ENCODE peak calls at places on chromosomes 16 and 17, in seven cellular contexts. A, O, Q, I, E, H and T are unnamed samples.
A peak's percentile ranks its signal among the peaks of the same experiment; 100 is the strongest.

GRCh38 chr16:75237398-75238131 is 13.9 kb downstream of the BCAR1 start:
- DNase-seq in A (no peak), O (no peak), Q (no peak), I (no peak), E (no peak), H (no peak), T (no peak)

GRCh38 chr17:31446195-31446967 is 54.9 kb downstream of the RAB11FIP4 start:
- DNase-seq in A (no peak), O (no peak), Q (no peak), I (no peak), E (no peak), H (no peak), T (no peak)

GRCh38 chr17:74417178-74418045 is 14.5 kb upstream of the GPRC5C start:
- DNase-seq in A (no peak), O (no peak), Q (no peak), I (no peak), E (no peak), H (peak; percentile 62), T (no peak)

GRCh38 chr16:1366712-1367299 is 15.1 kb downstream of the GNPTG start:
- DNase-seq in A (no peak), O (no peak), Q (no peak), I (no peak), E (no peak), H (no peak), T (no peak)

GRCh38 chr17:34721326-34721725 is 141.9 kb downstream of the TMEM132E start:
- DNase-seq in A (no peak), O (no peak), Q (no peak), I (no peak), E (no peak), H (peak; percentile 89), T (no peak)

GRCh38 chr16:57788951-57789350 is 13.3 kb downstream of the KIFC3 start:
- DNase-seq in A (no peak), O (no peak), Q (no peak), I (no peak), E (no peak), H (no peak), T (no peak)

GRCh38 chr17:35617505-35617904 is 30.4 kb downstream of the AP2B1 start:
- DNase-seq in A (no peak), O (no peak), Q (no peak), I (no peak), E (no peak), H (no peak), T (no peak)

GRCh38 chr16:57711-58110 is 4.1 kb downstream of the SNRNP25 start:
- DNase-seq in A (no peak), O (no peak), Q (no peak), I (no peak), E (no peak), H (no peak), T (no peak)

GRCh38 chr17:78715000-78715771 is 66.9 kb downstream of the CYTH1 start:
- DNase-seq in A (no peak), O (no peak), Q (no peak), I (no peak), E (no peak), H (no peak), T (no peak)

GRCh38 chr16:82782715-82783251 is 156.0 kb downstream of the CDH13 start:
- DNase-seq in A (no peak), O (no peak), Q (no peak), I (no peak), E (no peak), H (no peak), T (no peak)

GRCh38 chr16:10658943-10659342 is 35.8 kb downstream of the TEKT5 start:
- DNase-seq in A (no peak), O (no peak), Q (no peak), I (no peak), E (no peak), H (no peak), T (no peak)

GRCh38 chr17:45413498-45413923 is 19.2 kb downstream of the ARHGAP27 start:
- DNase-seq in A (no peak), O (no peak), Q (no peak), I (no peak), E (no peak), H (peak; percentile 47), T (no peak)

GRCh38 chr17:55263565-55264272 is 1.0 kb upstream of the HLF start:
- DNase-seq in A (no peak), O (no peak), Q (no peak), I (no peak), E (no peak), H (no peak), T (no peak)

GRCh38 chr16:11350531-11351335 is 5.5 kb downstream of the RMI2 start:
- DNase-seq in A (no peak), O (no peak), Q (no peak), I (no peak), E (no peak), H (no peak), T (no peak)

GRCh38 chr17:38605230-38605851 is 411 bp downstream of the SRCIN1 start:
- DNase-seq in A (peak; percentile 88), O (no peak), Q (no peak), I (no peak), E (no peak), H (peak; percentile 65), T (no peak)

GRCh38 chr16:49158029-49158642 is 123.5 kb downstream of the CBLN1 start:
- DNase-seq in A (peak; percentile 73), O (no peak), Q (no peak), I (no peak), E (no peak), H (peak; percentile 5), T (no peak)

GRCh38 chr17:79090503-79091372 is 16.1 kb downstream of the ENGASE start:
- DNase-seq in A (no peak), O (no peak), Q (no peak), I (no peak), E (no peak), H (no peak), T (no peak)

GRCh38 chr16:81633147-81633619 is 145.9 kb upstream of the PLCG2 start:
- DNase-seq in A (no peak), O (no peak), Q (no peak), I (no peak), E (no peak), H (peak; percentile 76), T (no peak)

GRCh38 chr16:86530251-86531192 is 20.2 kb downstream of the FOXF1 start:
- DNase-seq in A (no peak), O (no peak), Q (no peak), I (no peak), E (no peak), H (no peak), T (no peak)

GRCh38 chr16:74888227-74888862 is 96.6 kb downstream of the WDR59 start:
- DNase-seq in A (no peak), O (no peak), Q (no peak), I (no peak), E (no peak), H (no peak), T (no peak)

GRCh38 chr17:80862341-80862969 is 129.2 kb upstream of the CHMP6 start:
- DNase-seq in A (peak; percentile 49), O (no peak), Q (no peak), I (no peak), E (no peak), H (no peak), T (no peak)

GRCh38 chr16:66228791-66229190 is 137.7 kb upstream of the CDH5 start:
- DNase-seq in A (no peak), O (no peak), Q (no peak), I (no peak), E (no peak), H (no peak), T (peak; percentile 50)

GRCh38 chr16:23280483-23280967 is 21.6 kb upstream of the SCNN1B start:
- DNase-seq in A (no peak), O (no peak), Q (no peak), I (no peak), E (no peak), H (no peak), T (no peak)

GRCh38 chr16:89921699-89922476 is 1.3 kb upstream of the TUBB3 start:
- DNase-seq in A (peak; percentile 76), O (no peak), Q (no peak), I (no peak), E (no peak), H (peak; percentile 94), T (no peak)

GRCh38 chr17:66466933-66467367 is 164.5 kb downstream of the PRKCA start:
- DNase-seq in A (no peak), O (no peak), Q (no peak), I (no peak), E (peak; percentile 25), H (peak; percentile 65), T (no peak)

GRCh38 chr16:27245276-27246231 is 23.0 kb downstream of the NSMCE1 start:
- DNase-seq in A (no peak), O (no peak), Q (no peak), I (no peak), E (no peak), H (no peak), T (no peak)

GRCh38 chr17:78724544-78724943 is 57.5 kb downstream of the CYTH1 start:
- DNase-seq in A (no peak), O (no peak), Q (no peak), I (peak; percentile 30), E (no peak), H (no peak), T (no peak)

GRCh38 chr16:82364690-82365089 is 194.7 kb upstream of the MPHOSPH6 start:
- DNase-seq in A (no peak), O (no peak), Q (no peak), I (no peak), E (no peak), H (no peak), T (no peak)

GRCh38 chr17:50511058-50511457 is 2.8 kb downstream of the MYCBPAP start:
- DNase-seq in A (no peak), O (no peak), Q (peak; percentile 22), I (no peak), E (peak; percentile 86), H (peak; percentile 48), T (no peak)

GRCh38 chr16:67654069-67654911 is 5.8 kb downstream of the ACD start:
- DNase-seq in A (no peak), O (no peak), Q (no peak), I (no peak), E (no peak), H (no peak), T (peak; percentile 63)

GRCh38 chr17:42194133-42194899 is at the start of gene GHDC:
- DNase-seq in A (peak; percentile 86), O (peak; percentile 70), Q (peak; percentile 62), I (peak; percentile 67), E (peak; percentile 65), H (peak; percentile 88), T (peak; percentile 88)

GRCh38 chr16:15644306-15644961 is 1.5 kb upstream of the MARF1 start:
- DNase-seq in A (no peak), O (no peak), Q (no peak), I (no peak), E (no peak), H (no peak), T (no peak)

GRCh38 chr17:2484876-2485275 is 26.8 kb downstream of the METTL16 start:
- DNase-seq in A (peak; percentile 63), O (no peak), Q (no peak), I (no peak), E (no peak), H (no peak), T (no peak)

GRCh38 chr16:3579776-3580175 is 2.6 kb upstream of the NLRC3 start:
- DNase-seq in A (no peak), O (no peak), Q (no peak), I (no peak), E (no peak), H (no peak), T (no peak)

GRCh38 chr16:20897253-20897896 is 2.8 kb downstream of the DCUN1D3 start:
- DNase-seq in A (no peak), O (no peak), Q (no peak), I (no peak), E (no peak), H (no peak), T (no peak)